ENCODE peak calls at places on chromosomes 2 and 18, in seven cellular contexts. U, W, Y, R, A, F and N are unnamed samples.

GRCh38 chr18:12679183-12679786 is 21.4 kb upstream of the SPIRE1 start:
- DNase-seq in U (no peak), W (peak; percentile 24), Y (peak; percentile 63), R (no peak), A (no peak), F (no peak), N (peak; percentile 79)

GRCh38 chr18:74940856-74941255 is 268.1 kb downstream of the PTGR3 start:
- DNase-seq in U (no peak), W (no peak), Y (no peak), R (no peak), A (no peak), F (no peak), N (no peak)

GRCh38 chr2:54240515-54241219 is 15.4 kb downstream of the TSPYL6 start:
- DNase-seq in U (peak; percentile 11), W (peak; percentile 34), Y (no peak), R (no peak), A (no peak), F (no peak), N (no peak)

GRCh38 chr2:14717131-14717530 is 84.6 kb downstream of the LRATD1 start:
- DNase-seq in U (no peak), W (no peak), Y (no peak), R (no peak), A (no peak), F (no peak), N (no peak)

GRCh38 chr2:120886534-120886961 is 150.9 kb downstream of the GLI2 start:
- DNase-seq in U (no peak), W (no peak), Y (peak; percentile 38), R (no peak), A (no peak), F (no peak), N (no peak)

GRCh38 chr2:203451011-203451410 is 84.1 kb downstream of the RAPH1 start:
- DNase-seq in U (no peak), W (peak; percentile 17), Y (no peak), R (no peak), A (no peak), F (no peak), N (no peak)

GRCh38 chr2:38734299-38735058 is 16.7 kb downstream of the SRSF7 start:
- DNase-seq in U (no peak), W (no peak), Y (no peak), R (no peak), A (no peak), F (no peak), N (no peak)

GRCh38 chr2:134692461-134692860 is 26.3 kb downstream of the TMEM163 start:
- DNase-seq in U (no peak), W (no peak), Y (no peak), R (peak; percentile 37), A (no peak), F (no peak), N (no peak)

GRCh38 chr2:146652311-146652710 is 1192.5 kb upstream of the ACVR2A start:
- DNase-seq in U (no peak), W (peak; percentile 51), Y (no peak), R (no peak), A (no peak), F (no peak), N (no peak)

GRCh38 chr2:23620841-23621341 is 235.9 kb downstream of the KLHL29 start:
- DNase-seq in U (no peak), W (no peak), Y (peak; percentile 39), R (no peak), A (no peak), F (no peak), N (peak; percentile 73)

GRCh38 chr2:55718165-55719008 is 24.7 kb upstream of the PNPT1 start:
- DNase-seq in U (peak; percentile 89), W (peak; percentile 86), Y (no peak), R (peak; percentile 76), A (peak; percentile 58), F (no peak), N (no peak)

GRCh38 chr2:235170016-235170415 is 218.2 kb downstream of the SH3BP4 start:
- DNase-seq in U (no peak), W (peak; percentile 90), Y (no peak), R (no peak), A (no peak), F (no peak), N (no peak)

GRCh38 chr2:230687498-230687897 is 25.1 kb upstream of the CAB39 start:
- DNase-seq in U (no peak), W (peak; percentile 91), Y (no peak), R (no peak), A (peak; percentile 56), F (no peak), N (no peak)

GRCh38 chr2:81481242-81481993 is 1176.9 kb upstream of the LRRTM1 start:
- DNase-seq in U (no peak), W (no peak), Y (peak; percentile 31), R (no peak), A (no peak), F (no peak), N (peak; percentile 69)

GRCh38 chr18:36536426-36536825 is 238.9 kb downstream of the FHOD3 start:
- DNase-seq in U (peak; percentile 68), W (no peak), Y (no peak), R (no peak), A (no peak), F (no peak), N (no peak)

GRCh38 chr2:195531754-195532153 is 125.3 kb upstream of the SLC39A10 start:
- DNase-seq in U (no peak), W (no peak), Y (no peak), R (no peak), A (no peak), F (no peak), N (no peak)

GRCh38 chr2:195532628-195533271 is 124.3 kb upstream of the SLC39A10 start:
- DNase-seq in U (no peak), W (peak; percentile 7), Y (no peak), R (peak; percentile 32), A (no peak), F (no peak), N (no peak)

GRCh38 chr2:195532255-195532627 is 124.8 kb upstream of the SLC39A10 start:
- DNase-seq in U (no peak), W (no peak), Y (no peak), R (no peak), A (no peak), F (no peak), N (no peak)

GRCh38 chr2:195535911-195536522 is 121.0 kb upstream of the SLC39A10 start:
- DNase-seq in U (no peak), W (no peak), Y (peak; percentile 76), R (peak; percentile 36), A (no peak), F (no peak), N (no peak)

GRCh38 chr2:195533771-195534642 is 123.0 kb upstream of the SLC39A10 start:
- DNase-seq in U (no peak), W (peak; percentile 66), Y (no peak), R (peak; percentile 39), A (peak; percentile 38), F (no peak), N (no peak)
- TF ChIP-seq CTCF in U (no peak), W (no peak), Y (no peak), R (peak; percentile 53), A (peak; percentile 41), F (no peak), N (no peak)

GRCh38 chr2:6358542-6358941 is 507.2 kb downstream of the CMPK2 start:
- DNase-seq in U (no peak), W (no peak), Y (no peak), R (no peak), A (no peak), F (no peak), N (no peak)

GRCh38 chr2:6362671-6363450 is 502.8 kb downstream of the CMPK2 start:
- DNase-seq in U (no peak), W (no peak), Y (no peak), R (no peak), A (no peak), F (no peak), N (no peak)

GRCh38 chr2:6356127-6356761 is 509.5 kb downstream of the CMPK2 start:
- DNase-seq in U (no peak), W (no peak), Y (no peak), R (peak; percentile 74), A (no peak), F (no peak), N (no peak)

GRCh38 chr2:6359964-6360363 is 505.7 kb downstream of the CMPK2 start:
- DNase-seq in U (no peak), W (no peak), Y (no peak), R (no peak), A (no peak), F (no peak), N (no peak)

DNA sequence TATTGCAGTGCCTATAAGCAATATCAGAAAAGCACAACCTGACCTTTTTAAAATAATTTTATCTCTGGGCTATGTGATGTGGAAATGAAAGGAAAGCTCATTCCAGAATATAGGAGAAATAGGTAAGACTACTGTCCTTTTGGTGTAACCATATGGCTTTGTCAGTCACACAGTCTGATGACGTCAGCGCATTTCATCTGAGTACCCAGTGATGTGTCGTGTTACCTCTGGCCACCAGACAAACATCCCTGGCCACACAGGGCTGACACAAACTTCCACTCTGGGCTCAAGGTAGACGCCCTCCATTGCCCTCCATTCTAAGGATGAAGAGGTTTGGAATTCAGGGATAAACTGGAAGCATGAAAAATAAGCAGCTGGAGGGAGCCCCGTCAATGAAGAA is 506.7 kb downstream of the CMPK2 start:
- DNase-seq in U (no peak), W (no peak), Y (no peak), R (no peak), A (no peak), F (no peak), N (no peak)
- H3K4me1 ChIP-seq in U (no peaks in the 10 kb centered on the region), W (no peaks in the 10 kb centered on the region), Y (no peaks in the 10 kb centered on the region), R (peaks cover 32% of the 10 kb centered on the region), A (no peaks in the 10 kb centered on the region), F (no peaks in the 10 kb centered on the region), N (no peaks in the 10 kb centered on the region)

GRCh38 chr2:158478237-158478636 is 21.5 kb downstream of the PKP4 start:
- DNase-seq in U (no peak), W (no peak), Y (no peak), R (no peak), A (no peak), F (no peak), N (no peak)

GRCh38 chr2:158477202-158477601 is 20.4 kb downstream of the PKP4 start:
- DNase-seq in U (no peak), W (no peak), Y (no peak), R (peak; percentile 2), A (no peak), F (no peak), N (no peak)

GRCh38 chr2:158473719-158474392 is 17.1 kb downstream of the PKP4 start:
- DNase-seq in U (peak; percentile 38), W (no peak), Y (no peak), R (peak; percentile 12), A (no peak), F (no peak), N (no peak)
- TF ChIP-seq CTCF in U (peak; percentile 58), W (peak; percentile 29), Y (no peak), R (peak; percentile 59), A (no peak), F (no peak), N (no peak)

GRCh38 chr2:64931536-64932326 is 57.5 kb upstream of the SLC1A4 start:
- DNase-seq in U (peak; percentile 72), W (no peak), Y (no peak), R (peak; percentile 50), A (no peak), F (no peak), N (no peak)
- H3K4me1 ChIP-seq in U (peaks cover 17% of the 10 kb centered on the region), W (no peaks in the 10 kb centered on the region), Y (no peaks in the 10 kb centered on the region), R (peaks cover 63% of the 10 kb centered on the region), A (no peaks in the 10 kb centered on the region), F (no peaks in the 10 kb centered on the region), N (no peaks in the 10 kb centered on the region)

GRCh38 chr2:207311316-207312005 is 145.7 kb upstream of the KLF7 start:
- DNase-seq in U (no peak), W (peak; percentile 39), Y (peak; percentile 49), R (no peak), A (peak; percentile 11), F (no peak), N (no peak)
- TF ChIP-seq CTCF in U (no peak), W (peak; percentile 42), Y (peak; percentile 15), R (no peak), A (no peak), F (no peak), N (no peak)